ENCODE peak calls at places on chromosome 13, in eight cellular contexts. One of them, this sample, is unnamed.

GRCh38 chr13:66102864-66103263 is 1127.3 kb downstream of the PCDH9 start:
- DNase-seq in D721Med: no peak
- DNase-seq in DND-41: no peak
- DNase-seq in retinal pigment epithelial cell: no peak
- DNase-seq in omental fat pad: no peak
- DNase-seq in dorsolateral prefrontal cortex: no peak
- DNase-seq in fibroblast of lung: no peak
- DNase-seq in GM06990: no peak
- DNase-seq in this sample: no peak

GRCh38 chr13:60765700-60766411 is 368.8 kb downstream of the TDRD3 start:
- DNase-seq in D721Med: no peak
- DNase-seq in DND-41: no peak
- DNase-seq in retinal pigment epithelial cell: peak
- DNase-seq in omental fat pad: no peak
- DNase-seq in dorsolateral prefrontal cortex: no peak
- DNase-seq in fibroblast of lung: peak
- DNase-seq in GM06990: no peak
- DNase-seq in this sample: no peak

GRCh38 chr13:105370011-105370645 is 1165.3 kb downstream of the EFNB2 start:
- DNase-seq in D721Med: no peak
- DNase-seq in DND-41: no peak
- DNase-seq in retinal pigment epithelial cell: peak
- DNase-seq in omental fat pad: no peak
- DNase-seq in dorsolateral prefrontal cortex: no peak
- DNase-seq in fibroblast of lung: peak
- DNase-seq in GM06990: no peak
- DNase-seq in this sample: no peak

GRCh38 chr13:107203146-107203847 is 635.4 kb upstream of the ARGLU1 start:
- DNase-seq in D721Med: peak
- DNase-seq in DND-41: peak
- DNase-seq in retinal pigment epithelial cell: no peak
- DNase-seq in omental fat pad: no peak
- DNase-seq in dorsolateral prefrontal cortex: no peak
- DNase-seq in fibroblast of lung: peak
- DNase-seq in GM06990: no peak
- DNase-seq in this sample: peak

GRCh38 chr13:97539651-97540230 is 105.8 kb downstream of the RAP2A start:
- DNase-seq in D721Med: no peak
- DNase-seq in DND-41: no peak
- DNase-seq in retinal pigment epithelial cell: peak
- DNase-seq in omental fat pad: no peak
- DNase-seq in dorsolateral prefrontal cortex: no peak
- DNase-seq in fibroblast of lung: peak
- DNase-seq in GM06990: peak
- DNase-seq in this sample: no peak

GRCh38 chr13:39804332-39805231 is 149.1 kb downstream of the COG6 start:
- DNase-seq in D721Med: no peak
- DNase-seq in DND-41: no peak
- DNase-seq in retinal pigment epithelial cell: no peak
- DNase-seq in omental fat pad: no peak
- DNase-seq in dorsolateral prefrontal cortex: no peak
- DNase-seq in fibroblast of lung: no peak
- DNase-seq in GM06990: no peak
- DNase-seq in this sample: no peak

GRCh38 chr13:88124142-88124541 is 453.0 kb downstream of the SLITRK5 start:
- DNase-seq in D721Med: no peak
- DNase-seq in DND-41: no peak
- DNase-seq in retinal pigment epithelial cell: no peak
- DNase-seq in omental fat pad: no peak
- DNase-seq in dorsolateral prefrontal cortex: no peak
- DNase-seq in fibroblast of lung: no peak
- DNase-seq in GM06990: no peak
- DNase-seq in this sample: no peak

GRCh38 chr13:98706446-98707110 is 45.9 kb downstream of the SLC15A1 start:
- DNase-seq in D721Med: no peak
- DNase-seq in DND-41: no peak
- DNase-seq in retinal pigment epithelial cell: no peak
- DNase-seq in omental fat pad: no peak
- DNase-seq in dorsolateral prefrontal cortex: no peak
- DNase-seq in fibroblast of lung: peak
- DNase-seq in GM06990: peak
- DNase-seq in this sample: no peak

GRCh38 chr13:32905063-32905863 is 111.0 kb upstream of the KL start:
- DNase-seq in D721Med: no peak
- DNase-seq in DND-41: peak
- DNase-seq in retinal pigment epithelial cell: no peak
- DNase-seq in omental fat pad: no peak
- DNase-seq in dorsolateral prefrontal cortex: no peak
- DNase-seq in fibroblast of lung: peak
- DNase-seq in GM06990: peak
- DNase-seq in this sample: peak

GRCh38 chr13:32267836-32268439 is 47.2 kb downstream of the ZAR1L start:
- DNase-seq in D721Med: no peak
- DNase-seq in DND-41: peak
- DNase-seq in retinal pigment epithelial cell: no peak
- DNase-seq in omental fat pad: no peak
- DNase-seq in dorsolateral prefrontal cortex: no peak
- DNase-seq in fibroblast of lung: no peak
- DNase-seq in GM06990: no peak
- DNase-seq in this sample: peak

DNA sequence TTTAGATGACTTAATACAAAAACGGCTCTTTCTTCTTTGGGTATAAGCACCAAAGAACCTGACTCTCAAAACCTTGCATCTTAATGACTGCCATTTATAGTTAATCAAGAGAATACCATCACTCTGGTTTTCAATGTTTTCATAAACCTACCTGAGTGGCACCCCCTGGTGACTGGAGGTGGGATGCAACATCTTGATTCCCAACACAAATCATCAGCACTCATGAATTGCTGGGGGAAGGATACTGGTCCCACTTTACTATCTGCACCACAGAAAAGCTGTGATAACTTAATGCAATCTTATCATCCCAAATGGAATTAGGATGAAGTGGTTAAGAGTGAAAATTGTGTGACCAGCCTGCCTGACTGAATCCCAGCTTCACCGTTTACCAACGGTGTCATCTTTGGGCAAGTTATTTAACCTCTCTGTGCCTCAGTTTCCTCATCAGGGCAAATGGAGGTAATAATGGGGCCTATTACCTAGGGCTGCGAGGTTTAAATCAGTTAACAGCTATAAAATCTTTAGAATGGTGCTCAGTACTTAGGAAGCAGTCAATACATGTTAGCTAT is 366.4 kb downstream of the KLF12 start:
- DNase-seq in D721Med: no peak
- DNase-seq in DND-41: peak
- DNase-seq in retinal pigment epithelial cell: peak
- DNase-seq in omental fat pad: no peak
- DNase-seq in dorsolateral prefrontal cortex: no peak
- DNase-seq in fibroblast of lung: no peak
- DNase-seq in GM06990: no peak
- DNase-seq in this sample: peak
- TF ChIP-seq CTCF in D721Med: peak
- TF ChIP-seq CTCF in DND-41: peak
- TF ChIP-seq CTCF in retinal pigment epithelial cell: peak
- TF ChIP-seq CTCF in omental fat pad: no peak
- TF ChIP-seq CTCF in dorsolateral prefrontal cortex: peak
- TF ChIP-seq CTCF in fibroblast of lung: peak
- TF ChIP-seq CTCF in GM06990: peak
- TF ChIP-seq CTCF in this sample: peak

GRCh38 chr13:44574466-44574855 is 1.7 kb downstream of the TSC22D1 start:
- DNase-seq in D721Med: no peak
- DNase-seq in DND-41: no peak
- DNase-seq in retinal pigment epithelial cell: no peak
- DNase-seq in omental fat pad: no peak
- DNase-seq in dorsolateral prefrontal cortex: no peak
- DNase-seq in fibroblast of lung: no peak
- DNase-seq in GM06990: no peak
- DNase-seq in this sample: no peak

GRCh38 chr13:44573071-44573470 is 3.1 kb downstream of the TSC22D1 start:
- DNase-seq in D721Med: no peak
- DNase-seq in DND-41: no peak
- DNase-seq in retinal pigment epithelial cell: no peak
- DNase-seq in omental fat pad: no peak
- DNase-seq in dorsolateral prefrontal cortex: no peak
- DNase-seq in fibroblast of lung: peak
- DNase-seq in GM06990: no peak
- DNase-seq in this sample: no peak

GRCh38 chr13:44575741-44576395 is at the start of gene TSC22D1:
- DNase-seq in D721Med: no peak
- DNase-seq in DND-41: peak
- DNase-seq in retinal pigment epithelial cell: no peak
- DNase-seq in omental fat pad: no peak
- DNase-seq in dorsolateral prefrontal cortex: peak
- DNase-seq in fibroblast of lung: peak
- DNase-seq in GM06990: peak
- DNase-seq in this sample: peak

GRCh38 chr13:44575035-44575434 is 1.1 kb downstream of the TSC22D1 start:
- DNase-seq in D721Med: no peak
- DNase-seq in DND-41: no peak
- DNase-seq in retinal pigment epithelial cell: no peak
- DNase-seq in omental fat pad: no peak
- DNase-seq in dorsolateral prefrontal cortex: no peak
- DNase-seq in fibroblast of lung: no peak
- DNase-seq in GM06990: no peak
- DNase-seq in this sample: no peak

GRCh38 chr13:44573790-44574465 is 2.2 kb downstream of the TSC22D1 start:
- DNase-seq in D721Med: no peak
- DNase-seq in DND-41: no peak
- DNase-seq in retinal pigment epithelial cell: peak
- DNase-seq in omental fat pad: no peak
- DNase-seq in dorsolateral prefrontal cortex: no peak
- DNase-seq in fibroblast of lung: peak
- DNase-seq in GM06990: no peak
- DNase-seq in this sample: no peak
- TF ChIP-seq CTCF in D721Med: no peak
- TF ChIP-seq CTCF in DND-41: peak
- TF ChIP-seq CTCF in retinal pigment epithelial cell: peak
- TF ChIP-seq CTCF in omental fat pad: no peak
- TF ChIP-seq CTCF in dorsolateral prefrontal cortex: peak
- TF ChIP-seq CTCF in fibroblast of lung: peak
- TF ChIP-seq CTCF in GM06990: peak
- TF ChIP-seq CTCF in this sample: no peak

GRCh38 chr13:51259359-51259645 is 37.1 kb downstream of the FAM124A start:
- DNase-seq in D721Med: no peak
- DNase-seq in DND-41: no peak
- DNase-seq in retinal pigment epithelial cell: no peak
- DNase-seq in omental fat pad: no peak
- DNase-seq in dorsolateral prefrontal cortex: no peak
- DNase-seq in fibroblast of lung: no peak
- DNase-seq in GM06990: no peak
- DNase-seq in this sample: no peak

GRCh38 chr13:51260154-51260553 is 38.0 kb downstream of the FAM124A start:
- DNase-seq in D721Med: no peak
- DNase-seq in DND-41: no peak
- DNase-seq in retinal pigment epithelial cell: no peak
- DNase-seq in omental fat pad: no peak
- DNase-seq in dorsolateral prefrontal cortex: no peak
- DNase-seq in fibroblast of lung: no peak
- DNase-seq in GM06990: no peak
- DNase-seq in this sample: no peak

GRCh38 chr13:51261610-51262249 is 39.5 kb downstream of the FAM124A start:
- DNase-seq in D721Med: no peak
- DNase-seq in DND-41: no peak
- DNase-seq in retinal pigment epithelial cell: no peak
- DNase-seq in omental fat pad: no peak
- DNase-seq in dorsolateral prefrontal cortex: no peak
- DNase-seq in fibroblast of lung: no peak
- DNase-seq in GM06990: no peak
- DNase-seq in this sample: no peak

GRCh38 chr13:51258612-51259358 is 36.6 kb downstream of the FAM124A start:
- DNase-seq in D721Med: no peak
- DNase-seq in DND-41: no peak
- DNase-seq in retinal pigment epithelial cell: no peak
- DNase-seq in omental fat pad: no peak
- DNase-seq in dorsolateral prefrontal cortex: no peak
- DNase-seq in fibroblast of lung: no peak
- DNase-seq in GM06990: no peak
- DNase-seq in this sample: no peak

DNA sequence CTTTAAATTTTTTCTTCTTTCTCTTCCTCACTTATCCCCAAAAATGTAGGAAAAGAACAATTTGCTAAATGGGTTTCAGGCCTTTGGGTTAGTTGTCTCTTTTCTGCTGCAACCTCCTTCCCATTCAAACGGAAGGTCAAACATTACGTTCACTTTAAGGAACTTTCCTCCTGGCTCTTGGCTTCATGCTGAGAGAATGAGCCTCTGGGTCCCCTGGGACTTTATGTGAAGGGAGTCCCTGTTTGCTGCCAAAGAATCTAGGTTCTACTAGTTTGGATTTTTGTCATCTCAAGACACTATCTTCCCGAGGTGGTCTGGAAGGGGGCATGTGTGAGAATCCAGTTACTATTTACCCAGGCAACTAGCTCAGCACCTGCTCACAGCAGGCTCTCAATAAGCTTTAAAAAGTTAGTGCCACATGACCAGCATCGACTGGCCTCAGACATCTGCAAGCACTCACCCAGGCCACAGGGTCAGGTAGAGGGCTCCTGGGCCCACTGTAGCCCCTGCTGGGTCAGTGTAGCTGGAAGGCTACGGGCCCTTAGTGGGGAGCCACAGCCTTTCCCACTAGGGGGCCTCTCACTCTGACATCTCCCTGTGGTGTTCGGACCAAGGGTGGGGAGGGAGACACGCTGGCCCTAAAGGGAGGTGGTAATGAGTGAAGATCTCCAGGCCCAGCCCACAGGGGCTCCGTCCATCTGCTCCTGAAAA is 40.5 kb downstream of the FAM124A start:
- DNase-seq in D721Med: no peak
- DNase-seq in DND-41: no peak
- DNase-seq in retinal pigment epithelial cell: no peak
- DNase-seq in omental fat pad: no peak
- DNase-seq in dorsolateral prefrontal cortex: no peak
- DNase-seq in fibroblast of lung: no peak
- DNase-seq in GM06990: no peak
- DNase-seq in this sample: no peak
- TF ChIP-seq CTCF in D721Med: peak
- TF ChIP-seq CTCF in DND-41: peak
- TF ChIP-seq CTCF in retinal pigment epithelial cell: peak
- TF ChIP-seq CTCF in omental fat pad: no peak
- TF ChIP-seq CTCF in dorsolateral prefrontal cortex: peak
- TF ChIP-seq CTCF in fibroblast of lung: no peak
- TF ChIP-seq CTCF in GM06990: peak
- TF ChIP-seq CTCF in this sample: peak

GRCh38 chr13:19268331-19268730 is 86.7 kb upstream of the TUBA3C start:
- DNase-seq in D721Med: no peak
- DNase-seq in DND-41: no peak
- DNase-seq in retinal pigment epithelial cell: no peak
- DNase-seq in omental fat pad: no peak
- DNase-seq in dorsolateral prefrontal cortex: no peak
- DNase-seq in fibroblast of lung: no peak
- DNase-seq in GM06990: no peak
- DNase-seq in this sample: no peak
- TF ChIP-seq CTCF in D721Med: no peak
- TF ChIP-seq CTCF in DND-41: no peak
- TF ChIP-seq CTCF in retinal pigment epithelial cell: no peak
- TF ChIP-seq CTCF in omental fat pad: no peak
- TF ChIP-seq CTCF in dorsolateral prefrontal cortex: no peak
- TF ChIP-seq CTCF in fibroblast of lung: no peak
- TF ChIP-seq CTCF in GM06990: no peak
- TF ChIP-seq CTCF in this sample: no peak